ENCODE peak calls at places on chromosomes 11 and 22, in six cellular contexts. S is T-cell; Y is stimulated activated CD4-positive, alpha-beta T cell treated with anti-CD3 and anti-CD28 coated beads, Interleukin-12 subunit alpha, Interleukin-12 subunit beta, amount 100 ng/mL, for 4 hours; E is iPS DF 19.7; L is fibroblast of lung; U is astrocyte of the spinal cord. A is an unnamed sample.

GRCh38 chr11:1543606-1544263 is 28.3 kb downstream of the DUSP8 start:
- DNase-seq in S (no peak), Y (no peak), E (no peak), L (no peak), U (no peak), A (no peak)

GRCh38 chr11:113001709-113002108 is 40.5 kb downstream of the NCAM1 start:
- DNase-seq in S (no peak), Y (no peak), E (no peak), L (no peak), U (no peak), A (no peak)

GRCh38 chr22:36933629-36934028 is 20.2 kb downstream of the CSF2RB start:
- DNase-seq in S (no peak), Y (no peak), E (no peak), L (no peak), U (no peak), A (no peak)

GRCh38 chr11:721913-722811 is 16.1 kb downstream of the EPS8L2 start:
- DNase-seq in S (peak), Y (peak), E (no peak), L (no peak), U (no peak), A (no peak)

GRCh38 chr11:44446996-44447771 is 118.3 kb upstream of the CD82 start:
- DNase-seq in S (no peak), Y (no peak), E (no peak), L (no peak), U (no peak), A (no peak)

GRCh38 chr22:29072193-29072978 is 449 bp upstream of the KREMEN1 start:
- DNase-seq in S (peak), Y (peak), E (peak), L (peak), U (peak), A (peak)

GRCh38 chr11:12842933-12843636 is 166.0 kb upstream of the RASSF10 start:
- DNase-seq in S (no peak), Y (no peak), E (no peak), L (peak), U (peak), A (no peak)

GRCh38 chr11:101090679-101091270 is 38.8 kb downstream of the PGR start:
- DNase-seq in S (no peak), Y (no peak), E (no peak), L (no peak), U (no peak), A (no peak)

GRCh38 chr22:39570226-39570625 is 327 bp upstream of the CACNA1I start:
- DNase-seq in S (no peak), Y (no peak), E (no peak), L (no peak), U (no peak), A (no peak)

GRCh38 chr22:21881841-21882753 is 14.7 kb upstream of the MAPK1 start:
- DNase-seq in S (no peak), Y (no peak), E (no peak), L (no peak), U (no peak), A (no peak)

GRCh38 chr11:47236482-47236881 is 12.1 kb downstream of the ACP2 start:
- DNase-seq in S (no peak), Y (no peak), E (no peak), L (peak), U (peak), A (no peak)

GRCh38 chr11:33515347-33515746 is 185.3 kb downstream of the C11orf91 start:
- DNase-seq in S (no peak), Y (no peak), E (no peak), L (no peak), U (peak), A (peak)